ENCODE peak calls at places on chromosomes 1 and 21, in eight cellular contexts. Q is ovary, O is PC-9, Y is pancreas, R is testis, Z is neural progenitor cell, C is tibial artery, J is cardiac muscle cell. S is an unnamed sample. For H3K36me3 and H3K4me1, the result is how much of the 10 kb centered on the place peaks cover.

GRCh38 chr1:203512830-203513578 is 19.1 kb downstream of the OPTC start:
- DNase-seq in Q (no peak), O (peak), Y (no peak), R (no peak), Z (no peak), C (peak), J (peak), S (no peak)

GRCh38 chr1:23618586-23619083 is 59.3 kb upstream of the ID3 start:
- DNase-seq in Q (no peak), O (no peak), Y (no peak), R (no peak), Z (no peak), C (no peak), J (no peak), S (no peak)

GRCh38 chr1:6365047-6365446 is 28.5 kb downstream of the ACOT7 start:
- DNase-seq in Q (no peak), O (peak), Y (no peak), R (no peak), Z (no peak), C (no peak), J (no peak), S (no peak)

GRCh38 chr1:8104278-8105236 is 78.4 kb upstream of the ERRFI1 start:
- DNase-seq in Q (no peak), O (no peak), Y (no peak), R (no peak), Z (no peak), C (no peak), J (no peak), S (no peak)

GRCh38 chr21:34189506-34189905 is 116.1 kb downstream of the MRPS6 start:
- DNase-seq in Q (no peak), O (no peak), Y (no peak), R (no peak), Z (peak), C (no peak), J (no peak), S (no peak)

GRCh38 chr1:28640766-28641165 is 2.1 kb downstream of the TAF12 start:
- DNase-seq in Q (no peak), O (no peak), Y (no peak), R (no peak), Z (peak), C (no peak), J (peak), S (no peak)

GRCh38 chr1:227272428-227272827 is 45.9 kb downstream of the CDC42BPA start:
- DNase-seq in Q (no peak), O (no peak), Y (no peak), R (no peak), Z (no peak), C (no peak), J (no peak), S (no peak)

GRCh38 chr1:221439008-221439733 is 302.7 kb downstream of the DUSP10 start:
- DNase-seq in Q (no peak), O (peak), Y (no peak), R (no peak), Z (peak), C (no peak), J (peak), S (no peak)

GRCh38 chr21:45843426-45843825 is 138.1 kb upstream of the COL6A1 start:
- DNase-seq in Q (no peak), O (no peak), Y (no peak), R (no peak), Z (no peak), C (no peak), J (no peak), S (no peak)

GRCh38 chr1:215542301-215542700 is 24.8 kb upstream of the KCTD3 start:
- DNase-seq in Q (no peak), O (no peak), Y (no peak), R (no peak), Z (no peak), C (no peak), J (no peak), S (no peak)

GRCh38 chr1:37513795-37514349 is 694 bp downstream of the MEAF6 start:
- DNase-seq in Q (peak), O (peak), Y (peak), R (peak), Z (peak), C (no peak), J (peak), S (peak)

GRCh38 chr1:164631751-164632150 is 72.8 kb downstream of the PBX1 start:
- DNase-seq in Q (no peak), O (no peak), Y (no peak), R (no peak), Z (no peak), C (no peak), J (no peak), S (no peak)

GRCh38 chr1:232452137-232452536 is 177.8 kb downstream of the SIPA1L2 start:
- DNase-seq in Q (no peak), O (no peak), Y (no peak), R (no peak), Z (no peak), C (no peak), J (no peak), S (no peak)

GRCh38 chr1:234768171-234768568 is 158.2 kb upstream of the IRF2BP2 start:
- DNase-seq in Q (no peak), O (no peak), Y (no peak), R (no peak), Z (no peak), C (no peak), J (no peak), S (no peak)

GRCh38 chr1:91791691-91792392 is 94.1 kb downstream of the TGFBR3 start:
- DNase-seq in Q (no peak), O (no peak), Y (no peak), R (no peak), Z (no peak), C (no peak), J (no peak), S (no peak)

GRCh38 chr1:40105028-40105427 is 8.0 kb upstream of the PPT1 start:
- DNase-seq in Q (no peak), O (no peak), Y (no peak), R (no peak), Z (no peak), C (no peak), J (no peak), S (no peak)

GRCh38 chr1:18530567-18531502 is 50.1 kb downstream of the KLHDC7A start:
- DNase-seq in Q (no peak), O (no peak), Y (no peak), R (peak), Z (peak), C (no peak), J (no peak), S (no peak)

GRCh38 chr21:31354604-31355443 is 10.8 kb upstream of the TIAM1 start:
- DNase-seq in Q (no peak), O (peak), Y (no peak), R (no peak), Z (no peak), C (no peak), J (peak), S (no peak)

GRCh38 chr1:206441336-206441967 is 28.8 kb upstream of the IKBKE start:
- DNase-seq in Q (no peak), O (no peak), Y (no peak), R (no peak), Z (no peak), C (no peak), J (no peak), S (no peak)

GRCh38 chr1:228318823-228319241 is 87.8 kb downstream of the TRIM11 start:
- DNase-seq in Q (peak), O (no peak), Y (peak), R (no peak), Z (no peak), C (peak), J (no peak), S (peak)

GRCh38 chr1:68120136-68120791 is 69.8 kb upstream of the DIRAS3 start:
- DNase-seq in Q (no peak), O (peak), Y (peak), R (peak), Z (peak), C (no peak), J (peak), S (no peak)

GRCh38 chr1:18110968-18111367 is 3.4 kb downstream of the IGSF21 start:
- DNase-seq in Q (no peak), O (no peak), Y (no peak), R (peak), Z (peak), C (no peak), J (no peak), S (no peak)

GRCh38 chr1:116674761-116675160 is 7.2 kb upstream of the IGSF3 start:
- DNase-seq in Q (no peak), O (no peak), Y (no peak), R (no peak), Z (no peak), C (no peak), J (no peak), S (no peak)

GRCh38 chr1:214287884-214288283 is 6.9 kb downstream of the SMYD2 start:
- DNase-seq in Q (no peak), O (no peak), Y (no peak), R (no peak), Z (no peak), C (no peak), J (no peak), S (no peak)

GRCh38 chr1:111517464-111518225 is 14.2 kb upstream of the ADORA3 start:
- DNase-seq in Q (no peak), O (no peak), Y (no peak), R (no peak), Z (no peak), C (no peak), J (no peak), S (no peak)

GRCh38 chr1:37391181-37391949 is 83.0 kb upstream of the ZC3H12A start:
- DNase-seq in Q (no peak), O (no peak), Y (no peak), R (no peak), Z (peak), C (no peak), J (peak), S (no peak)

GRCh38 chr1:192709544-192709943 is 73.6 kb downstream of the RGS13 start:
- DNase-seq in Q (no peak), O (no peak), Y (no peak), R (peak), Z (peak), C (no peak), J (no peak), S (no peak)

DNA sequence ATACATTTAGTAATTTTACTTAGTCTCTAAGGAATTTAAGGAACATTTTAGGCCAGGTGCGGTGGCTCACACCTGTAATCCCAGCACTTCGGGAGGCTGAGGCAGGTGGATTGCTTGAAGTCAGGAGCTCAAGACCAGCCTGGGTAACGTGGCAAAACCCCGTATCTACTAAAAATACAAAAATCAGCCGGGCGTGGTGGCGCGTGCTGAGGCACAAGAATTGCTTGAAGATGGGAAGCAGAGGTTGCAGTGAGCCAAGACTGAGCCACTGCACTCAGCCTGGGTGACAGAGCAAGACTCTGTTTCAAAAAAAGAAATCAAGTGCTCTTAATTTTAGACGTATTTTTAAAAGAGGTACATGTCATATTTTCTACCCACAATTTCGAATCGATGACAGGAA is 3.3 kb downstream of the NDC1 start:
- DNase-seq in Q (no peak), O (no peak), Y (no peak), R (no peak), Z (no peak), C (no peak), J (no peak), S (no peak)
- H3K36me3 ChIP-seq in Q (under half), O (under half), Y (under half), R (under half), Z (under half), C (under half), J (under half), S (under half)

DNA sequence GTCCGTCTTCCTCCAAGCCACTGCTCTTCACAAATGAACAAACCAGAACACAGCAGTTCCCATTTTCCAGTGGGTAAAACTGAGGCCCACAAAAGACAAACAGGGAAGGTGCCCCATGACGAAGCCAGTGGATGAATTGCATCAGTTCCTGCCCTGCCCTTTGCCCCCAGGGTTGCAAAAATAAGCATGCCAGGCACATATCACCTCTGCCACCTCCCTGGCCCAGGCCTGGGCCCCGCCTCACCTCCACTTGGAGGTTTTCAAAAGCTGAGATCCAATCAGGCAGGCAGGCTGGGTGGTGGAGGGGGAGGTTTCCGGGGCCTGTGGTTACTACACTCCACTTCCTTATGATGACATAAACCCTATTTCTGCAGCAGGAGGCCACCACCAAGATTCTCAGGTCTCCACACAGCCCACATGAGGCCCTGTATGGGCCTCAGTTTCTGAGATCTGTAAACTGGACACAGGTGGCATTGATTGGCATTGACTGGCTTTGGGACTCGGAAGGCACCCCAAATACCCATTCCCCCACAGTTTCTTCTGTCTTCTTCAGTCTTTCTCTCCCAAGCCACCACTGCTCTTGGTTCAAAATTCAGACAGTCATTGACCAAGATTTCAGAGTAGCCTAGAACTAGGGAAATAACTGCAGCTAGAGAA is 4.1 kb downstream of the KIF21B start:
- DNase-seq in Q (no peak), O (peak), Y (peak), R (peak), Z (no peak), C (no peak), J (peak), S (peak)
- H3K4me1 ChIP-seq in Q (under half), O (under half), Y (under half), R (under half), Z (half or more), C (under half), J (under half), S (half or more)

DNA sequence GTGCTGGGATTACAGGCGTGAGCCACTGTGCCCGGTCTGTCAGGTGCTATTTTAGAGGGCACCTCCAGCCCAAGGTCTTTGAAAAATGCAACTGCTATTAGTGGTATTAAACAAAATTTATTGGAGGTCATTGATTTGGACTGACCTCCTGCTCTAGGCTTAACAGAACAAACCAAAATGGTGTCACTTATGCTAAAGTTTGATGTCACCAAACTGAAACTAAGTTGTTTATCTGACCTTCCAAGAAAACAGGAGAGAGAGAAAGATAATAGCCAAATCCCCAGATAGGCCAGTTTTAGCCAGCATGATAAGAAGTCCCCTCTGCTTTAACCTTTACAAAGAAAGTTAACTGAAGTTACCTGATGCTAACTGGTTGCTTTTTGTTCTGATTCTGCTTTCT is 8.1 kb upstream of the INAVA start:
- DNase-seq in Q (no peak), O (no peak), Y (no peak), R (no peak), Z (no peak), C (no peak), J (no peak), S (no peak)
- H3K4me3 ChIP-seq in Q (no peak), O (no peak), Y (no peak), R (no peak), Z (no peak), C (no peak), J (no peak), S (no peak)

GRCh38 chr1:207793327-207793726 is 41.5 kb downstream of the CD46 start:
- DNase-seq in Q (no peak), O (no peak), Y (no peak), R (no peak), Z (no peak), C (no peak), J (no peak), S (no peak)
- H3K36me3 ChIP-seq in Q (under half), O (under half), Y (under half), R (under half), Z (under half), C (under half), J (under half), S (half or more)

DNA sequence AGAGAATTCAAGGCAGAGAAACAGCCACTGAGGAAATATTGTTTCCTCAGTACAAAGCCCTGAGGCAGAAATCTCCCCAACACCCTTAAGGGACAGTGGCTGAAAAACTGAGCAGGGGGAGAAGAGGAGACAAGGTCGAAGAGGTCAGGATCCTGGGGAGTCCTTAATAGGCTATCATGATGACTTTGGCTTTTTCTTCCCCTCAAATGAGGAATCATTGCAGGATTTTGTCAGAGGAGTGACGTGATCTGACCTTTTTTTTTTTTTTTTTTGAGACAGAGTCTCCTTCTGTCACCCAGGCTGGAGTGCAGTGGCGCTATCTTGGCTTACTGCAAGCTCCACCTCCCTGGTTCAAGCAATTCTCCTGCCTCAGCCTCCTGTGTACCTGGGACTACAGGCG is 10.2 kb downstream of the MAP7D1 start:
- DNase-seq in Q (no peak), O (no peak), Y (no peak), R (no peak), Z (no peak), C (no peak), J (no peak), S (no peak)
- H3K4me1 ChIP-seq in Q (under half), O (under half), Y (under half), R (under half), Z (under half), C (under half), J (under half), S (half or more)

GRCh38 chr1:59846895-59847282 is 32.1 kb downstream of the HOOK1 start:
- DNase-seq in Q (no peak), O (no peak), Y (no peak), R (no peak), Z (no peak), C (no peak), J (no peak), S (no peak)
- H3K4me3 ChIP-seq in Q (no peak), O (no peak), Y (no peak), R (no peak), Z (no peak), C (no peak), J (no peak), S (no peak)

DNA sequence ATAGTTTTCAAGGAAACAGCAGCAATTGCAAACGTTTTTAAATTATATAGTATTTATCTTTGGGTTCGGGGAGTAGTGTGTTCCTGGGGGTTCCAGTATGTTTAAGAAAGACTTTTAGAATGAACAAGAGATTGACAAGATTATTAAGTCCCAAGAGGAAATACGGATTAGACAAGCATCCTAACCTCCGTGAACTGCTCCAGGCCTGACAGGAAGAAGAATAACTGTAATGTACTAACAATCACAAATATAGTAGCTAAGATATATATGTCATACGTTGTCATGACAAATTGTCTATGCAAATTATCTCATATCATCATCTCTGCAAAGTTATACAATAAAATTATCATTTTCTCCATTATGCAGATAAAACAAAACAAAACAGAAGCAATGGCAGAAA is 1397.2 kb downstream of the MRPL39 start:
- DNase-seq in Q (no peak), O (no peak), Y (no peak), R (no peak), Z (no peak), C (no peak), J (no peak), S (no peak)
- H3K36me3 ChIP-seq in Q (under half), O (under half), Y (under half), R (under half), Z (under half), C (under half), J (under half), S (under half)

DNA sequence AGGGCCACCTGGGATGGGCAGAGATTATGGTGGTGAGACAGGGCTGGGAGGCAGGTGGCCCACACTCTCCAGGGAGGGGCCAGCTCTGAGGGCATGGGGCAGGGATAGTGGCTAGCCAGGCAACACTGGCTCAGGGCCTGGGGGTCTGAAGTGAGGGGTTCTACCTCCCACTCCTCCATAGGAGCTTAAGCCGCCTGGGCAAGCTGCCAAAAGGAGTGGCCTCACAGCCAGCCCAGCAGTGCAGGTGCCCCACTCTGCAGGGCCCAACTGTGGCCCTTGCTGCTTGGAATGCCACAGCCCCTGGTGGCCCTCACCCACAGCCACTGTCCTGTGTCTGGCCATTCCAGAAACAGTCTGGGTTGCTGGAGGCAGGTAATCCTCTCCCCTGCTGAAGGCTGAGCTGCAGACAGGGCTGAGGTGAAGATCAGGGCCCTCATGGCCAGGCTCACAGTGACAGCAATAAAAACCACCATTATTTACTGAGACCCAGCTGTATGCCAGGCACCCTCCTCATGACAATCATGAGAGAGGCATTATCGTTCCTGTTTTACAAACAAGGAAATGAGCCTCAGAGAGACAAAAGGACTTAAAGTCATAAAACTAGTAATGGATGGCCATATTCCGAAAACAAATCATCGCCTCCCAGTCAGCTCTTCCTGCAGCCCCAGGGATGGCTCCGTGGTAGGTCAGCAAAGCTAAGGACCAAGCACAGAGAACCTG is 31.0 kb downstream of the KIF21B start:
- DNase-seq in Q (no peak), O (no peak), Y (no peak), R (no peak), Z (no peak), C (no peak), J (no peak), S (no peak)
- H3K4me1 ChIP-seq in Q (under half), O (under half), Y (under half), R (under half), Z (under half), C (under half), J (under half), S (under half)